ENCODE peak calls at places on chromosomes 2 and 18, in six cellular contexts. A is PC-9, V is A549, D is GM23338, E is HCT116, T is HepG2. N is an unnamed sample.

GRCh38 chr2:17593841-17594482 is 53.5 kb downstream of the VSNL1 start:
- DNase-seq in A (no peak), V (no peak), D (no peak), E (no peak), T (peak; percentile 98), N (peak; percentile 18)

GRCh38 chr18:8882632-8883408 is 177.5 kb downstream of the MTCL1 start:
- DNase-seq in A (no peak), V (peak; percentile 51), D (peak; percentile 86), E (peak; percentile 95), T (peak; percentile 21), N (no peak)

GRCh38 chr18:61368001-61368400 is 34.8 kb downstream of the CDH20 start:
- DNase-seq in A (no peak), V (no peak), D (no peak), E (no peak), T (no peak), N (no peak)

GRCh38 chr2:216013080-216013909 is at the start of gene MREG:
- DNase-seq in A (peak; percentile 86), V (peak; percentile 76), D (peak; percentile 96), E (peak; percentile 57), T (peak; percentile 77), N (peak; percentile 89)

GRCh38 chr18:34514238-34514637 is 195.9 kb upstream of the DTNA start:
- DNase-seq in A (no peak), V (no peak), D (no peak), E (no peak), T (no peak), N (no peak)

GRCh38 chr2:109185801-109186570 is 57.0 kb downstream of the SH3RF3 start:
- DNase-seq in A (no peak), V (no peak), D (no peak), E (no peak), T (no peak), N (no peak)

GRCh38 chr2:108220942-108221541 is 18.7 kb upstream of the SULT1C3 start:
- DNase-seq in A (no peak), V (no peak), D (no peak), E (no peak), T (no peak), N (no peak)

GRCh38 chr2:156385242-156385641 is 50.9 kb upstream of the GPD2 start:
- DNase-seq in A (no peak), V (no peak), D (no peak), E (no peak), T (no peak), N (no peak)

GRCh38 chr18:34494359-34494696 is 215.8 kb upstream of the DTNA start:
- DNase-seq in A (no peak), V (no peak), D (peak; percentile 40), E (no peak), T (peak; percentile 3), N (no peak)

GRCh38 chr2:204343685-204344084 is 201.6 kb upstream of the PARD3B start:
- DNase-seq in A (no peak), V (no peak), D (no peak), E (no peak), T (no peak), N (no peak)

GRCh38 chr2:229057997-229058553 is 213.0 kb downstream of the PID1 start:
- DNase-seq in A (no peak), V (no peak), D (no peak), E (no peak), T (no peak), N (no peak)

GRCh38 chr2:143422681-143423080 is 293.5 kb downstream of the ARHGAP15 start:
- DNase-seq in A (no peak), V (no peak), D (no peak), E (no peak), T (no peak), N (no peak)

GRCh38 chr2:118539290-118539689 is 308.2 kb downstream of the EN1 start:
- DNase-seq in A (peak; percentile 3), V (peak; percentile 13), D (peak; percentile 78), E (peak; percentile 16), T (peak; percentile 14), N (peak; percentile 46)

GRCh38 chr2:173021939-173022371 is 53.7 kb upstream of the MAP3K20 start:
- DNase-seq in A (peak; percentile 49), V (peak; percentile 78), D (peak; percentile 35), E (no peak), T (peak; percentile 57), N (peak; percentile 48)

GRCh38 chr2:197615033-197615652 is 60.2 kb downstream of the RFTN2 start:
- DNase-seq in A (peak; percentile 29), V (peak; percentile 16), D (peak; percentile 32), E (peak; percentile 18), T (peak; percentile 27), N (peak; percentile 56)

GRCh38 chr2:134127496-134127895 is 126.4 kb upstream of the MGAT5 start:
- DNase-seq in A (no peak), V (no peak), D (no peak), E (no peak), T (no peak), N (no peak)

GRCh38 chr18:48007381-48007780 is 76.9 kb upstream of the SMAD2 start:
- DNase-seq in A (no peak), V (no peak), D (no peak), E (no peak), T (no peak), N (no peak)
- H3K4me2 ChIP-seq in A (no peak overlapping the region), V (peak overlapping the region; percentile 71), D (peak overlapping the region; percentile 87), E (no peak overlapping the region), T (peak overlapping the region; percentile 95), N (peak overlapping the region; percentile 99)

DNA sequence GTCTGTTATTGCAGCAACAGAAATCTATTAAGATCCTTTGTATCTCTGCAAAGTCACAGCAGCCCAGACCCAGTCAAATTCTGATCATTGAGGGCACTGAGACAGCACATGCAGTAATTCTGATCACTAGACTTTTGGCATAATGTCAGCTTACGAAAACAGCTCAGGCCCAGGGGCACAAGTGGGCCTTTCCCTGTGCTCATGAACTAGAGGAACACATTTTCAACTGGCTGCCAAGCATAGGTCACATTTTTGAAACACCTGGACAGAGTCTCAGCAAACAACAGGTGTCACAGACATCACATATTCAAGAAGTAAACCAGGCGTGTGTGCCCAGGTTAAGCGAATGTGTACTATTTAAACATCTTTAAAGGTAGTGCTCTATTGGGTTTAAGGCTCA is 13.7 kb downstream of the DOCK10 start:
- DNase-seq in A (no peak), V (no peak), D (no peak), E (no peak), T (no peak), N (no peak)
- H3K4me2 ChIP-seq in A (no peak overlapping the region), V (no peak overlapping the region), D (no peak overlapping the region), E (no peak overlapping the region), T (no peak overlapping the region), N (no peak overlapping the region)

GRCh38 chr2:42359894-42360483 is 1.0 kb downstream of the COX7A2L start:
- DNase-seq in A (no peak), V (no peak), D (no peak), E (no peak), T (no peak), N (peak; percentile 46)

GRCh38 chr2:42361728-42362298 is 796 bp upstream of the COX7A2L start:
- DNase-seq in A (no peak), V (no peak), D (no peak), E (no peak), T (no peak), N (no peak)

GRCh38 chr2:42360890-42361727 is at the start of gene COX7A2L:
- DNase-seq in A (peak; percentile 97), V (peak; percentile 98), D (peak; percentile 96), E (peak; percentile 92), T (peak; percentile 96), N (peak; percentile 98)

GRCh38 chr2:42360493-42360889 is 526 bp downstream of the COX7A2L start:
- DNase-seq in A (no peak), V (no peak), D (no peak), E (no peak), T (no peak), N (no peak)

DNA sequence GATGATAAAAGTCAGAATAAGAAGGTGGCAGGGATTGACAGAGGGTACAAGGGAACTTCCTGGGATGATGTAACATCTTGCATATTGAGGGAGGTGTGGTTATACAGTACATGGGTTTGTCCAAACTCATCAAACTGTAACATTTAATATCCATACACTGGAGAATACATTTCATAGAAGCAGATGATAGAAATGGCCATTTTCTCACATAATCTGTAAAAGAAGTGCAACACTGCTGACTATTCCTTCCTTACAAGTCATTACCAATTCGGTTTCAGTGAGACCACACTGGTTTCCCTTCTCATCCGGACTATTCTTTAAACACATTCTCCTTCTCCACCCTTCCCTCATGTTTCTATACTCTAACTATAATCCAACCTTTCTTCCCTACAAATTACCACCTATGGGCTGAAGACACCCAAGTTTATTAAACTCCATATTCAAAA is 1.7 kb downstream of the COX7A2L start:
- DNase-seq in A (no peak), V (no peak), D (no peak), E (no peak), T (no peak), N (no peak)
- H3K4me2 ChIP-seq in A (peak overlapping the region; percentile 98), V (peak overlapping the region; percentile 92), D (peak overlapping the region; percentile 99), E (peak overlapping the region; percentile 95), T (peak overlapping the region; percentile 89), N (peak overlapping the region; percentile 70)

DNA sequence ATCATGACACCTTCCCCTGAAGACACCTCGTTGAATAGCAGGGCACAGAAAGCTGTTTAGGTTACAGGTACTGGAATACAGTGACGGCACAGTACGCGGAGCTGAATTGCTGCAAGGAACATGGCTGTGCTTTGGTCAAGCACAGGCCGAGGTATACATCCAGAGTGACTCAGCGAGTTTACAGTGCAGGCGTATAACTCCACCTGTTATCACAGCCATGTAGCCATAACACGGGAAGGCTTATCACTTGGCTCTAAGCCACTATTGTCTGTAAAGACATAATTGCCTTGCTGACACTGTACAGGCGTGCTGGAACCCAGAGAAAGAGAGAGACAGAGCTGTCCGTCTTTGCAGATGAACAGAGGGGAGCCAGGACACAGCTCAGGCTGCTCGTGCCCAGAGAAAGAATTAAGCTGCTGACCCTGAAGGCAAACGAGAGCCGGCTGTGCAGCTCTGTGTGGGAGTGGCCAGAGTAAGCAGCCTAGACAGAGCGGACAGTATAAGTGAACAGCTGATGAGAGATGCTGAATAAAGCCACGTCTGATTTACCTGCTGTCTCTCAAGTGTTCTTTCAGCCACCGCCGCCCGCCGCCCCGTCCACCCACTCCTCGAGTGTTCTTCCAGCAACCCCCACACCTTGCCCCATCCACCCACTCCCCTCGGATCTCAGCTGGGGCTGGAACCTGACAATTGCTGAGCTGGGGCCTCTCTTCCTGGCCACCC is 87.3 kb upstream of the PPP1CB start:
- DNase-seq in A (no peak), V (no peak), D (no peak), E (no peak), T (peak; percentile 58), N (peak; percentile 78)
- H3K4me2 ChIP-seq in A (peak overlapping the region; percentile 60), V (no peak overlapping the region), D (no peak overlapping the region), E (no peak overlapping the region), T (peak overlapping the region; percentile 41), N (peak overlapping the region; percentile 61)